ENCODE peak calls at places on chromosomes 1 and 21, in six cellular contexts. G, Q, D, V, U and X are unnamed samples.

GRCh38 chr21:40634141-40634540 is 212.8 kb downstream of the DSCAM start:
- DNase-seq in G (no peak), Q (no peak), D (no peak), V (no peak), U (no peak), X (no peak)

GRCh38 chr21:44742418-44743153 is 31.2 kb upstream of the TSPEAR start:
- DNase-seq in G (no peak), Q (no peak), D (no peak), V (no peak), U (no peak), X (no peak)

GRCh38 chr1:169110265-169110664 is 3.8 kb downstream of the ATP1B1 start:
- DNase-seq in G (no peak), Q (no peak), D (no peak), V (no peak), U (no peak), X (no peak)

GRCh38 chr21:14453339-14453738 is 70.4 kb upstream of the HSPA13 start:
- DNase-seq in G (no peak), Q (no peak), D (no peak), V (no peak), U (no peak), X (no peak)

GRCh38 chr1:22636927-22637326 is 499 bp downstream of the C1QA start:
- DNase-seq in G (no peak), Q (no peak), D (no peak), V (no peak), U (no peak), X (no peak)

GRCh38 chr1:41878911-41879310 is 39.8 kb downstream of the HIVEP3 start:
- DNase-seq in G (no peak), Q (no peak), D (no peak), V (no peak), U (no peak), X (no peak)

GRCh38 chr1:212091438-212092121 is 56.0 kb downstream of the DTL start:
- DNase-seq in G (no peak), Q (no peak), D (no peak), V (no peak), U (no peak), X (no peak)

GRCh38 chr21:42233067-42233981 is 14.4 kb downstream of the ABCG1 start:
- DNase-seq in G (peak; percentile 49), Q (no peak), D (no peak), V (peak; percentile 66), U (no peak), X (peak; percentile 78)

GRCh38 chr1:214967865-214968575 is 114.5 kb upstream of the KCNK2 start:
- DNase-seq in G (no peak), Q (no peak), D (no peak), V (no peak), U (no peak), X (no peak)

GRCh38 chr1:196609114-196609737 is 986 bp upstream of the KCNT2 start:
- DNase-seq in G (peak; percentile 79), Q (peak; percentile 1), D (no peak), V (peak; percentile 43), U (no peak), X (no peak)

GRCh38 chr21:14086553-14086952 is 124.2 kb downstream of the LIPI start:
- DNase-seq in G (no peak), Q (no peak), D (no peak), V (no peak), U (no peak), X (no peak)

GRCh38 chr1:234656981-234657651 is 47.1 kb upstream of the IRF2BP2 start:
- DNase-seq in G (no peak), Q (peak; percentile 85), D (peak; percentile 98), V (peak; percentile 39), U (peak; percentile 86), X (peak; percentile 98)

GRCh38 chr1:205444931-205445652 is 10.8 kb downstream of the BLACAT1 start:
- DNase-seq in G (peak; percentile 97), Q (no peak), D (no peak), V (no peak), U (no peak), X (no peak)

GRCh38 chr1:94169126-94169525 is 48.2 kb upstream of the ABCA4 start:
- DNase-seq in G (no peak), Q (no peak), D (no peak), V (no peak), U (no peak), X (no peak)

GRCh38 chr1:208162903-208163302 is 81.3 kb downstream of the PLXNA2 start:
- DNase-seq in G (no peak), Q (no peak), D (no peak), V (no peak), U (no peak), X (no peak)

GRCh38 chr1:226646870-226647449 is 92.1 kb downstream of the ITPKB start:
- DNase-seq in G (no peak), Q (no peak), D (no peak), V (no peak), U (no peak), X (no peak)
- TF ChIP-seq REST in G (no peak), Q (no peak), D (no peak), V (no peak), U (no peak), X (no peak)

GRCh38 chr1:3703786-3704396 is 48.4 kb upstream of the CCDC27 start:
- DNase-seq in G (no peak), Q (no peak), D (no peak), V (no peak), U (no peak), X (peak; percentile 13)

GRCh38 chr1:3700631-3701030 is 48.3 kb downstream of the TP73 start:
- DNase-seq in G (no peak), Q (no peak), D (no peak), V (no peak), U (no peak), X (no peak)

GRCh38 chr1:3705341-3705950 is 46.8 kb upstream of the CCDC27 start:
- DNase-seq in G (no peak), Q (no peak), D (no peak), V (no peak), U (no peak), X (no peak)

GRCh38 chr1:3702528-3702927 is 49.7 kb upstream of the CCDC27 start:
- DNase-seq in G (no peak), Q (no peak), D (no peak), V (no peak), U (no peak), X (no peak)

DNA sequence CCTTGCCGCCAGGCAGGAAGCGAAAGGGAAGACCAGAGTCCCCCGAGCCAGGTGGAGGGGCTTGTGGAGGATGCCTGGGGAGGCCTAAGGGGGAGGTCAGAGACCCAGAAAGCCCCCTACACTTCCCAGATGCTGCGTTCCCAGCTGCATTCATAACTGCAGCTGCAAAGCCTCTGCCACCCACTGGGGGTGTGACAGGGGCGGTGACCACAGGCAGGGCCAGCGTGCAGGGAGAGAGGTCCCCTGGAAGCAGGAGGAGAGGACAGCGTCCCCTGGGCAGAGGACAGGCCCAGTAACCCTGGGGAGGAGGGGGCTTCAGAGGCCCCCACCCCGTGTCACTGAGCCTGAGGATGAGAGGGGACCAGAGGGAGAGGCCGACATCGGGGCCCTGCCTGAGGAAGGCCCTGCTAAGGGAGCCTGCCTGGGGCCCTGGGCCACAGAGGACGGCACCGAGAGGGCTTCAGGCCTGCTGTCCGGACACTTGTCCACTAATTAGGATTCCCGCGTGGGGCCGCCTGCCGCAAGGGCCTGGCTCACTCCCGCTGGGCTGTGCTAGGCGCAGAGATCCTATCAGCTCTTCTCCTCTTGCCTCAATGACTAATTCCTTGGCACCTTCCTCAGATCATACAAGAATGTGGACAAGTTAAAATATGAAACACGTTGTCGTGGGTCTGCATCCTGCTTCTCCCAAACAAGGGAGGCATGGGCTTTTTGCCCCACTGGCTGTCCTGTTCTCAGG is 49.1 kb upstream of the CCDC27 start:
- DNase-seq in G (no peak), Q (no peak), D (no peak), V (peak; percentile 78), U (no peak), X (no peak)
- TF ChIP-seq REST in G (no peak), Q (no peak), D (no peak), V (no peak), U (no peak), X (no peak)

GRCh38 chr21:39136711-39137110 is 46.5 kb downstream of the PSMG1 start:
- DNase-seq in G (no peak), Q (no peak), D (no peak), V (no peak), U (no peak), X (no peak)

GRCh38 chr21:39141502-39141901 is 41.7 kb downstream of the PSMG1 start:
- DNase-seq in G (no peak), Q (no peak), D (no peak), V (peak; percentile 57), U (no peak), X (no peak)

GRCh38 chr21:39132248-39132647 is 51.0 kb downstream of the PSMG1 start:
- DNase-seq in G (no peak), Q (no peak), D (no peak), V (no peak), U (no peak), X (no peak)

GRCh38 chr21:39134288-39134810 is 48.9 kb downstream of the PSMG1 start:
- DNase-seq in G (no peak), Q (no peak), D (no peak), V (no peak), U (no peak), X (no peak)

DNA sequence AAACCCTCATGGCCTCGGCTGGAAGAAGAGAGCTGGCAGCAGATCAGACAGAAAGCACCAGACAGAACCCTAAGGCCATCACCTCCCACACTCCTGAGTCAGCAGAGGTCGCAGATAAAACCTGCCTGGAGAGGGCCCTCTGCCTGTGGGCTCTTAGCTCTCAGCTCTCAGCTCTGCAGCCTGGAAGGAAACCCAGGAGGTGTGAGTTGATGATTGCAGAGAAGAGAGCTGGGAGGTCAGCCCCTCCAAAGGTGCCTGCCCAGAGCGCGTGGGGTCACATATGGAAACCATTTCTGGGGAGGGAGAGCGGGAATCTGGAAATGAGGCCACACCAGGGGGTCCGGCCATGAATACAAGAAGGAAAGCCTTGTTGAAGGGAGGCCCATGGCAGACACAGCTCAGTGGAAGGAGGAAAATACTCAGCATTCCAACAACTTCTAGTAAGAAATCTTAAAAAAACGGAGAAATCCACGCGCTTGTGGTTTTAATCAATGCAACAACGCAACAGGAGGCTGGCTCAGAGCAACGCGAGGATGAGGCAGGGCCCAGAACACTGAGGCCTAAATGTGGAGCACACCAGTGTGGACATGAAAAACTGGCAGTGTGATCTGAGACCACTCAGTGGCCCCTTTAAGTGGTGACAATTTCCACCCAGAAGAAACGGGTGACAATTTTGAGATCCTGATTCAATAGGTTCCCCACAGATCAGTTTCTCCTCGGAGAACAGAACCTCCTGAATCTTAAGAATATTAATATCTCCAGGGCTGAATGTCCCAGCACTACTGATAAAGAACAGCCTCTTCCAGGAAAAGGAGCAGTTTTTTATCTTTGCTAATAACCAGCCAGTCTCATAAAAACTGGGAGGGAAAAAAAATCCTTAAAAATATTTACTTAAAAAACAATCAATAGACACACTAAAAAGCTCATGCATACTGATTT is 45.7 kb downstream of the PSMG1 start:
- DNase-seq in G (peak; percentile 56), Q (peak; percentile 28), D (no peak), V (peak; percentile 56), U (no peak), X (no peak)
- TF ChIP-seq REST in G (no peak), Q (no peak), D (no peak), V (no peak), U (no peak), X (no peak)

DNA sequence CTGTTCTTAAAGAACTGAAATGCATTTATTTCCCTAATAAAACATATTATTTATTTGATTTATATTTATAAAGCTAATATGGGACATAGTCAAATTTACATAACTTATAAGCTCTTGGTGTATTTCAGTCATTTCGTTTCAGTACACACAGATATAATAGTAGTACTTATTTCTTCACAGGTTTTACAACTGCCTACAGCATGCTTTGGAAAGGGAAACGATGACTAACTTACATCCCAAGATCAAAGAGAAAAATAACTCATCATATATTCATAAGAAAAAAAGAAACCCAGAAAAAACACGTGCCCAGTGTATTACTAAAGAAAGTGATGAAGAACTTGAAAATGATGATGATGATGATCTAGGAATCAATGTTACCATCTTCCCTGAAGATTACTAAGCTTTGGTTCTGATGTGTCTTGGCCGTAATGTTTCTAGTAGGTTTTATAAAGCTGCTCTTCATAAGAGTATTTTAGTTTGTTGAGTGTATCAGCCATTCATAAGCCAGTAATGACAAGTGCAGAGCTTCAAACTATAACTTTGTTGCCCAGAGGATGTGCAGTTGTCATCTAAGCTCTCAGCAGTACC is 30.9 kb downstream of the TYW3 start:
- DNase-seq in G (no peak), Q (no peak), D (no peak), V (no peak), U (no peak), X (no peak)
- TF ChIP-seq REST in G (no peak), Q (no peak), D (no peak), V (no peak), U (no peak), X (no peak)